ENCODE peak calls at places on chromosomes 13 and 19, in nine cellular contexts. N, R, W, A, P, C, Y, O and J are unnamed samples.

GRCh38 chr13:43021926-43022670 is 1.3 kb upstream of the DNAJC15 start:
- DNase-seq in R (no peak), O (no peak), W (no peak), A (peak; percentile 89), Y (no peak), N (no peak), C (no peak), P (no peak), J (no peak)

GRCh38 chr13:95073826-95074345 is 227.4 kb downstream of the ABCC4 start:
- DNase-seq in R (no peak), O (no peak), P (no peak), Y (no peak), A (peak; percentile 15), W (no peak), N (no peak), C (no peak), J (no peak)

GRCh38 chr13:30829788-30830637 is 76.1 kb upstream of the MEDAG start:
- DNase-seq in P (no peak), W (no peak), N (no peak), O (no peak), A (no peak), Y (no peak), R (no peak), C (no peak), J (no peak)

GRCh38 chr19:53511933-53512374 is 26.0 kb upstream of the ZNF331 start:
- DNase-seq in P (no peak), O (peak; percentile 63), C (peak; percentile 72), N (peak; percentile 40), Y (peak; percentile 57), W (peak; percentile 29), A (peak; percentile 69), R (peak; percentile 69), J (no peak)

GRCh38 chr13:90846956-90847355 is 500.5 kb upstream of the MIR17HG start:
- DNase-seq in W (no peak), R (no peak), A (no peak), O (no peak), Y (no peak), N (no peak), C (no peak), P (no peak), J (no peak)

GRCh38 chr13:47287291-47287751 is 390.5 kb upstream of the HTR2A start:
- DNase-seq in P (no peak), O (no peak), W (no peak), Y (no peak), R (no peak), N (no peak), C (no peak), A (no peak), J (no peak)

GRCh38 chr19:21823224-21823623 is 12.8 kb downstream of the ZNF43 start:
- DNase-seq in A (no peak), Y (no peak), W (no peak), R (no peak), P (no peak), C (no peak), O (no peak), N (no peak), J (no peak)

GRCh38 chr13:34833562-34834182 is 108.4 kb upstream of the NBEA start:
- DNase-seq in P (no peak), N (no peak), C (no peak), W (no peak), R (peak; percentile 29), A (no peak), O (no peak), Y (peak; percentile 4), J (no peak)

GRCh38 chr13:41268764-41269163 is 5.4 kb upstream of the MTRF1 start:
- DNase-seq in W (no peak), Y (peak; percentile 20), O (no peak), C (no peak), P (no peak), R (peak; percentile 56), N (no peak), A (peak; percentile 14), J (no peak)

GRCh38 chr13:50015750-50016149 is 506 bp downstream of the KCNRG start:
- DNase-seq in C (no peak), N (no peak), A (no peak), R (no peak), W (no peak), Y (no peak), P (no peak), O (no peak), J (no peak)

GRCh38 chr13:94798738-94799137 is 86.4 kb upstream of the SOX21 start:
- DNase-seq in N (no peak), P (no peak), C (no peak), Y (no peak), R (no peak), O (no peak), W (no peak), A (no peak), J (no peak)

GRCh38 chr13:104057851-104058250 is 991.6 kb upstream of the SLC10A2 start:
- DNase-seq in R (no peak), W (no peak), O (no peak), A (no peak), P (no peak), C (no peak), N (no peak), Y (peak; percentile 10), J (no peak)

GRCh38 chr19:14795078-14795721 is 16.8 kb upstream of the ADGRE2 start:
- DNase-seq in N (no peak), P (no peak), Y (no peak), O (no peak), A (no peak), W (no peak), C (no peak), R (no peak), J (no peak)

GRCh38 chr19:13917888-13918406 is 11.9 kb downstream of the CC2D1A start:
- DNase-seq in P (no peak), A (no peak), W (no peak), N (peak; percentile 40), C (no peak), R (no peak), Y (no peak), O (no peak), J (no peak)

GRCh38 chr19:4606921-4607678 is 32.2 kb upstream of the TNFAIP8L1 start:
- DNase-seq in A (peak; percentile 62), O (peak; percentile 64), N (peak; percentile 67), Y (peak; percentile 22), R (no peak), W (peak; percentile 31), C (no peak), P (no peak), J (peak; percentile 31)

GRCh38 chr19:16739546-16739945 is 19.9 kb downstream of the NWD1 start:
- DNase-seq in O (no peak), C (no peak), A (peak; percentile 2), P (no peak), R (no peak), N (no peak), Y (no peak), W (no peak), J (no peak)

GRCh38 chr13:30561506-30561905 is 56.2 kb upstream of the USPL1 start:
- DNase-seq in N (no peak), A (no peak), P (no peak), O (no peak), C (no peak), R (no peak), W (no peak), Y (no peak), J (no peak)

GRCh38 chr13:44350775-44351504 is 22.7 kb upstream of the SERP2 start:
- DNase-seq in R (no peak), C (no peak), O (no peak), Y (no peak), P (no peak), A (no peak), W (no peak), N (no peak), J (no peak)

GRCh38 chr13:20519887-20520286 is 5.8 kb downstream of the CRYL1 start:
- DNase-seq in C (no peak), N (no peak), P (no peak), R (no peak), W (no peak), Y (no peak), A (no peak), O (no peak), J (no peak)

GRCh38 chr19:31611348-31611877 is 262.2 kb upstream of the TSHZ3 start:
- DNase-seq in P (no peak), W (no peak), A (no peak), N (no peak), C (no peak), O (no peak), R (no peak), Y (no peak), J (no peak)

GRCh38 chr13:98822238-98822606 is 69.8 kb upstream of the SLC15A1 start:
- DNase-seq in W (no peak), Y (no peak), P (no peak), R (peak; percentile 31), A (peak; percentile 26), N (no peak), C (no peak), O (peak; percentile 29), J (no peak)
- H3K27ac ChIP-seq in W (peak overlapping the region; percentile 40), Y (peak overlapping the region; percentile 7), P (peak overlapping the region; percentile 40), R (peak overlapping the region; percentile 69), A (peak overlapping the region; percentile 61), N (peak overlapping the region; percentile 76), C (peak overlapping the region; percentile 49), O (peak overlapping the region; percentile 66), J (no peak overlapping the region)

GRCh38 chr19:10009269-10009665 is 1.0 kb downstream of the COL5A3 start:
- DNase-seq in O (peak; percentile 62), C (peak; percentile 52), P (no peak), W (peak; percentile 44), R (no peak), N (peak; percentile 84), A (peak; percentile 91), Y (peak; percentile 26), J (no peak)
- H3K27ac ChIP-seq in O (peak overlapping the region; percentile 16), C (no peak overlapping the region), P (no peak overlapping the region), W (peak overlapping the region; percentile 90), R (no peak overlapping the region), N (peak overlapping the region; percentile 87), A (no peak overlapping the region), Y (no peak overlapping the region), J (no peak overlapping the region)

DNA sequence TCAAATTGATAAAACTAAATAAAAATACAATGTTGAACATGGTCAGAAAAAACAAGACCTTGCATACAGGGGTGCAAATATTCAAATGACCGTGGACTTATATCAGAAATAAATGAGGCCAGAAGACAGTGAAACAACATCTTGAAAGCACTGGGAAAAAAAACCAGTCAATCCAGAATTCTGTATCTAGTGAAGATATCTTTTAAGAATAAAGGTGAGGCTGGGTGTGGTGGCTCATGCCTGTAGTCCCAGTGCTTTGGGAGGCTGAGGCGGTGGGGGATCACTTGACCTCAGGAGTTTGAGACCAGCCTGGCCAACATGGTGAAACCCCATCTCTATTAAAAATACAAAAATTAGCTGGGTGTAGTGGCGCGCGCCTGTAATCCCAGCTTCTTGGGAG is 15.2 kb upstream of the CEBPA start:
- DNase-seq in R (no peak), C (no peak), W (no peak), Y (no peak), A (no peak), O (no peak), P (no peak), N (no peak), J (no peak)
- H3K27ac ChIP-seq in R (peak overlapping the region; percentile 68), C (no peak overlapping the region), W (no peak overlapping the region), Y (no peak overlapping the region), A (no peak overlapping the region), O (no peak overlapping the region), P (no peak overlapping the region), N (no peak overlapping the region), J (no peak overlapping the region)

GRCh38 chr13:33123066-33123940 is 107.1 kb downstream of the KL start:
- DNase-seq in W (no peak), C (peak; percentile 53), O (no peak), A (peak; percentile 72), N (peak; percentile 48), Y (peak; percentile 65), R (no peak), P (no peak), J (no peak)
- H3K27ac ChIP-seq in W (peak overlapping the region; percentile 70), C (peak overlapping the region; percentile 61), O (no peak overlapping the region), A (peak overlapping the region; percentile 15), N (peak overlapping the region; percentile 83), Y (peak overlapping the region; percentile 22), R (peak overlapping the region; percentile 87), P (no peak overlapping the region), J (peak overlapping the region; percentile 67)